ENCODE peak calls at places on chromosomes 4 and X, in six cellular contexts. One of them, this sample, is unnamed.

GRCh38 chrX:133005616-133006015 is 47.2 kb upstream of the HS6ST2 start:
- DNase-seq in cardiac muscle cell: peak
- DNase-seq in GM12878: no peak
- DNase-seq in cardiac fibroblast: no peak
- DNase-seq in fibroblast of the aortic adventitia: no peak
- DNase-seq in tibial artery: no peak
- DNase-seq in this sample: no peak

GRCh38 chrX:118974088-118974907 is at the start of gene LONRF3:
- DNase-seq in cardiac muscle cell: peak
- DNase-seq in GM12878: no peak
- DNase-seq in cardiac fibroblast: peak
- DNase-seq in fibroblast of the aortic adventitia: peak
- DNase-seq in tibial artery: peak
- DNase-seq in this sample: no peak

GRCh38 chr4:74156521-74156920 is 1.4 kb upstream of the MTHFD2L start:
- DNase-seq in cardiac muscle cell: no peak
- DNase-seq in GM12878: no peak
- DNase-seq in cardiac fibroblast: peak
- DNase-seq in fibroblast of the aortic adventitia: no peak
- DNase-seq in tibial artery: no peak
- DNase-seq in this sample: no peak

GRCh38 chr4:182856862-182857261 is 60.3 kb downstream of the DCTD start:
- DNase-seq in cardiac muscle cell: no peak
- DNase-seq in GM12878: no peak
- DNase-seq in cardiac fibroblast: no peak
- DNase-seq in fibroblast of the aortic adventitia: no peak
- DNase-seq in tibial artery: no peak
- DNase-seq in this sample: no peak

GRCh38 chr4:75685546-75686189 is 12.5 kb upstream of the G3BP2 start:
- DNase-seq in cardiac muscle cell: no peak
- DNase-seq in GM12878: no peak
- DNase-seq in cardiac fibroblast: no peak
- DNase-seq in fibroblast of the aortic adventitia: no peak
- DNase-seq in tibial artery: no peak
- DNase-seq in this sample: no peak

GRCh38 chr4:109005523-109005922 is 242.7 kb upstream of the ETNPPL start:
- DNase-seq in cardiac muscle cell: no peak
- DNase-seq in GM12878: no peak
- DNase-seq in cardiac fibroblast: no peak
- DNase-seq in fibroblast of the aortic adventitia: no peak
- DNase-seq in tibial artery: no peak
- DNase-seq in this sample: no peak

GRCh38 chrX:48471504-48471903 is 1.4 kb upstream of the SLC38A5 start:
- DNase-seq in cardiac muscle cell: no peak
- DNase-seq in GM12878: no peak
- DNase-seq in cardiac fibroblast: no peak
- DNase-seq in fibroblast of the aortic adventitia: no peak
- DNase-seq in tibial artery: no peak
- DNase-seq in this sample: no peak

GRCh38 chr4:55475394-55476243 is 71.1 kb downstream of the CLOCK start:
- DNase-seq in cardiac muscle cell: no peak
- DNase-seq in GM12878: peak
- DNase-seq in cardiac fibroblast: peak
- DNase-seq in fibroblast of the aortic adventitia: peak
- DNase-seq in tibial artery: no peak
- DNase-seq in this sample: no peak

GRCh38 chrX:64176876-64177275 is 28.6 kb downstream of the AMER1 start:
- DNase-seq in cardiac muscle cell: no peak
- DNase-seq in GM12878: no peak
- DNase-seq in cardiac fibroblast: peak
- DNase-seq in fibroblast of the aortic adventitia: peak
- DNase-seq in tibial artery: no peak
- DNase-seq in this sample: no peak

GRCh38 chr4:130703211-130703920 is 1607.4 kb downstream of the C4orf33 start:
- DNase-seq in cardiac muscle cell: no peak
- DNase-seq in GM12878: no peak
- DNase-seq in cardiac fibroblast: no peak
- DNase-seq in fibroblast of the aortic adventitia: no peak
- DNase-seq in tibial artery: no peak
- DNase-seq in this sample: no peak

GRCh38 chr4:1539859-1540600 is 133.8 kb upstream of the NKX1-1 start:
- DNase-seq in cardiac muscle cell: no peak
- DNase-seq in GM12878: no peak
- DNase-seq in cardiac fibroblast: no peak
- DNase-seq in fibroblast of the aortic adventitia: no peak
- DNase-seq in tibial artery: no peak
- DNase-seq in this sample: no peak

GRCh38 chr4:127015616-127016015 is 617.1 kb upstream of the INTU start:
- DNase-seq in cardiac muscle cell: no peak
- DNase-seq in GM12878: no peak
- DNase-seq in cardiac fibroblast: no peak
- DNase-seq in fibroblast of the aortic adventitia: no peak
- DNase-seq in tibial artery: no peak
- DNase-seq in this sample: no peak

GRCh38 chrX:1836683-1837082 is 221.8 kb downstream of the ASMT start:
- DNase-seq in cardiac muscle cell: no peak
- DNase-seq in GM12878: no peak
- DNase-seq in cardiac fibroblast: no peak
- DNase-seq in fibroblast of the aortic adventitia: no peak
- DNase-seq in tibial artery: no peak
- DNase-seq in this sample: no peak

GRCh38 chrX:22559506-22559905 is 286.8 kb downstream of the CBLL2 start:
- DNase-seq in cardiac muscle cell: no peak
- DNase-seq in GM12878: no peak
- DNase-seq in cardiac fibroblast: peak
- DNase-seq in fibroblast of the aortic adventitia: peak
- DNase-seq in tibial artery: no peak
- DNase-seq in this sample: no peak

GRCh38 chr4:176077561-176077960 is 11.9 kb downstream of the WDR17 start:
- DNase-seq in cardiac muscle cell: no peak
- DNase-seq in GM12878: no peak
- DNase-seq in cardiac fibroblast: no peak
- DNase-seq in fibroblast of the aortic adventitia: no peak
- DNase-seq in tibial artery: no peak
- DNase-seq in this sample: no peak

GRCh38 chrX:24396236-24396929 is 35.9 kb downstream of the SUPT20HL1 start:
- DNase-seq in cardiac muscle cell: no peak
- DNase-seq in GM12878: no peak
- DNase-seq in cardiac fibroblast: peak
- DNase-seq in fibroblast of the aortic adventitia: peak
- DNase-seq in tibial artery: no peak
- DNase-seq in this sample: no peak

GRCh38 chr4:14260591-14260990 is 633.1 kb upstream of the BOD1L1 start:
- DNase-seq in cardiac muscle cell: no peak
- DNase-seq in GM12878: no peak
- DNase-seq in cardiac fibroblast: no peak
- DNase-seq in fibroblast of the aortic adventitia: no peak
- DNase-seq in tibial artery: no peak
- DNase-seq in this sample: no peak

GRCh38 chr4:2432004-2432403 is 13.2 kb downstream of the CFAP99 start:
- DNase-seq in cardiac muscle cell: no peak
- DNase-seq in GM12878: no peak
- DNase-seq in cardiac fibroblast: no peak
- DNase-seq in fibroblast of the aortic adventitia: no peak
- DNase-seq in tibial artery: no peak
- DNase-seq in this sample: no peak

GRCh38 chr4:7366180-7366957 is 68.4 kb downstream of the PSAPL1 start:
- DNase-seq in cardiac muscle cell: no peak
- DNase-seq in GM12878: no peak
- DNase-seq in cardiac fibroblast: no peak
- DNase-seq in fibroblast of the aortic adventitia: no peak
- DNase-seq in tibial artery: no peak
- DNase-seq in this sample: no peak

GRCh38 chr4:156291317-156291716 is 337.7 kb upstream of the CTSO start:
- DNase-seq in cardiac muscle cell: peak
- DNase-seq in GM12878: no peak
- DNase-seq in cardiac fibroblast: peak
- DNase-seq in fibroblast of the aortic adventitia: peak
- DNase-seq in tibial artery: no peak
- DNase-seq in this sample: no peak

GRCh38 chrX:145630081-145630480 is 187.5 kb upstream of the SLITRK2 start:
- DNase-seq in cardiac muscle cell: no peak
- DNase-seq in GM12878: no peak
- DNase-seq in cardiac fibroblast: no peak
- DNase-seq in fibroblast of the aortic adventitia: no peak
- DNase-seq in tibial artery: no peak
- DNase-seq in this sample: no peak

GRCh38 chr4:101790521-101791188 is at the start of gene BANK1:
- DNase-seq in cardiac muscle cell: peak
- DNase-seq in GM12878: peak
- DNase-seq in cardiac fibroblast: peak
- DNase-seq in fibroblast of the aortic adventitia: no peak
- DNase-seq in tibial artery: peak
- DNase-seq in this sample: peak

GRCh38 chr4:180542445-180543100 is 1700.6 kb upstream of the TENM3 start:
- DNase-seq in cardiac muscle cell: no peak
- DNase-seq in GM12878: no peak
- DNase-seq in cardiac fibroblast: peak
- DNase-seq in fibroblast of the aortic adventitia: no peak
- DNase-seq in tibial artery: no peak
- DNase-seq in this sample: no peak

GRCh38 chrX:10077425-10078188 is 79.2 kb upstream of the CLCN4 start:
- DNase-seq in cardiac muscle cell: no peak
- DNase-seq in GM12878: no peak
- DNase-seq in cardiac fibroblast: no peak
- DNase-seq in fibroblast of the aortic adventitia: no peak
- DNase-seq in tibial artery: no peak
- DNase-seq in this sample: no peak

GRCh38 chrX:53728506-53728905 is 42.0 kb upstream of the HUWE1 start:
- DNase-seq in cardiac muscle cell: no peak
- DNase-seq in GM12878: no peak
- DNase-seq in cardiac fibroblast: no peak
- DNase-seq in fibroblast of the aortic adventitia: no peak
- DNase-seq in tibial artery: no peak
- DNase-seq in this sample: no peak

GRCh38 chr4:95204267-95204835 is 344.4 kb downstream of the UNC5C start:
- DNase-seq in cardiac muscle cell: no peak
- DNase-seq in GM12878: no peak
- DNase-seq in cardiac fibroblast: no peak
- DNase-seq in fibroblast of the aortic adventitia: peak
- DNase-seq in tibial artery: no peak
- DNase-seq in this sample: no peak

GRCh38 chr4:95209942-95210341 is 338.8 kb downstream of the UNC5C start:
- DNase-seq in cardiac muscle cell: no peak
- DNase-seq in GM12878: no peak
- DNase-seq in cardiac fibroblast: no peak
- DNase-seq in fibroblast of the aortic adventitia: no peak
- DNase-seq in tibial artery: no peak
- DNase-seq in this sample: no peak

DNA sequence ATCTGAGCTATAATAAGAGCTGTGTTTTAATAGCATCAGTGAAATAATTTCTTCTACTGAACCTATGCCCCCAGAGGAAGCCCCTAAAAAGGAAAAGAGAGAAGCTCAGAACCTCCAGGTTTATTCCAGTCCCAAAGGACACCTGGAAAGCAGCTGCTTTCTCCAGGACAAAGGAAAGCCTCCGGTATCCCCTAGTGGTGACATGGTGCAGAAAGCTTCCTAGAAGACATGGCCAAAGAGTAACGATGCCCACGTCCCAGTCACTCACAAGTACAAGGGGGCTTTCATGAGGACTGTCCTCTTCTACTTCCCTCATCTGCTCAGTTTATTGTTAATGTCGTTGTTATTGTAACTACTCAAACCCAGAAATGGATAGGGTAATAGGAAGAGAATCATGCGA is 343.9 kb downstream of the UNC5C start:
- DNase-seq in cardiac muscle cell: peak
- DNase-seq in GM12878: no peak
- DNase-seq in cardiac fibroblast: no peak
- DNase-seq in fibroblast of the aortic adventitia: no peak
- DNase-seq in tibial artery: no peak
- DNase-seq in this sample: no peak
- TF ChIP-seq CTCF in cardiac muscle cell: no peak
- TF ChIP-seq CTCF in GM12878: no peak
- TF ChIP-seq CTCF in cardiac fibroblast: peak
- TF ChIP-seq CTCF in fibroblast of the aortic adventitia: no peak
- TF ChIP-seq CTCF in tibial artery: no peak
- TF ChIP-seq CTCF in this sample: peak

GRCh38 chrX:70479197-70479969 is 34.7 kb downstream of the DLG3 start:
- DNase-seq in cardiac muscle cell: no peak
- DNase-seq in GM12878: no peak
- DNase-seq in cardiac fibroblast: peak
- DNase-seq in fibroblast of the aortic adventitia: peak
- DNase-seq in tibial artery: no peak
- DNase-seq in this sample: no peak
- H3K4me3 ChIP-seq in cardiac muscle cell: no peak
- H3K4me3 ChIP-seq in GM12878: no peak
- H3K4me3 ChIP-seq in cardiac fibroblast: no peak
- H3K4me3 ChIP-seq in fibroblast of the aortic adventitia: no peak
- H3K4me3 ChIP-seq in tibial artery: no peak
- H3K4me3 ChIP-seq in this sample: no peak

GRCh38 chrX:110142096-110142495 is 139.2 kb downstream of the TMEM164 start:
- DNase-seq in cardiac muscle cell: no peak
- DNase-seq in GM12878: no peak
- DNase-seq in cardiac fibroblast: peak
- DNase-seq in fibroblast of the aortic adventitia: peak
- DNase-seq in tibial artery: no peak
- DNase-seq in this sample: no peak

GRCh38 chrX:110143454-110144210 is 140.7 kb downstream of the TMEM164 start:
- DNase-seq in cardiac muscle cell: no peak
- DNase-seq in GM12878: no peak
- DNase-seq in cardiac fibroblast: peak
- DNase-seq in fibroblast of the aortic adventitia: peak
- DNase-seq in tibial artery: peak
- DNase-seq in this sample: no peak

GRCh38 chrX:110145305-110145704 is 142.4 kb downstream of the TMEM164 start:
- DNase-seq in cardiac muscle cell: no peak
- DNase-seq in GM12878: no peak
- DNase-seq in cardiac fibroblast: no peak
- DNase-seq in fibroblast of the aortic adventitia: no peak
- DNase-seq in tibial artery: no peak
- DNase-seq in this sample: no peak

GRCh38 chrX:110146521-110146920 is 143.6 kb downstream of the TMEM164 start:
- DNase-seq in cardiac muscle cell: peak
- DNase-seq in GM12878: no peak
- DNase-seq in cardiac fibroblast: peak
- DNase-seq in fibroblast of the aortic adventitia: peak
- DNase-seq in tibial artery: no peak
- DNase-seq in this sample: no peak

GRCh38 chrX:110145854-110146253 is 142.9 kb downstream of the TMEM164 start:
- DNase-seq in cardiac muscle cell: peak
- DNase-seq in GM12878: no peak
- DNase-seq in cardiac fibroblast: peak
- DNase-seq in fibroblast of the aortic adventitia: peak
- DNase-seq in tibial artery: no peak
- DNase-seq in this sample: no peak
- TF ChIP-seq CTCF in cardiac muscle cell: peak
- TF ChIP-seq CTCF in GM12878: peak
- TF ChIP-seq CTCF in cardiac fibroblast: peak
- TF ChIP-seq CTCF in fibroblast of the aortic adventitia: peak
- TF ChIP-seq CTCF in tibial artery: peak
- TF ChIP-seq CTCF in this sample: peak

DNA sequence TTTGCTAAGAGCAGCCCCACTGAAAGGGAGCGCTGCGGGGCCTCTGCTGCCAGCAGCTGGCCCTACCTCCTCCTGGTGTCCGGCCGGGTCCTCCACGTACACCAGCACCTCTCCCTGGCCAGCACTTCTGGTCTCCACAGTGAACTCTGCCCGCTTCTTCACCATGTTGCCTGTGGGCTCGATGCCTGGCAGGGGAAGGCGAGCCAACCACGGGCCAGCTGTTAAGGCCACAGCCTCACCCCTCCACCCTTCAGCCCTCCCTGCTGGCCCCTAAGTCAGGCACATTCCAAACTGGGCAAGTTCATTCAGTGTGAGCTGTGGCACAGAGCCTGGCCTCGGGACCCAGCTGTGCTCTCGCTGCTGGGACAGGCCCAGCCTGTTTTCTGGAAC is 7.8 kb downstream of the FLNA start:
- DNase-seq in cardiac muscle cell: no peak
- DNase-seq in GM12878: no peak
- DNase-seq in cardiac fibroblast: no peak
- DNase-seq in fibroblast of the aortic adventitia: no peak
- DNase-seq in tibial artery: peak
- DNase-seq in this sample: no peak
- H3K4me3 ChIP-seq in cardiac muscle cell: no peak
- H3K4me3 ChIP-seq in GM12878: no peak
- H3K4me3 ChIP-seq in cardiac fibroblast: no peak
- H3K4me3 ChIP-seq in fibroblast of the aortic adventitia: no peak
- H3K4me3 ChIP-seq in tibial artery: peak
- H3K4me3 ChIP-seq in this sample: no peak